ENCODE peak calls at places on chromosomes 3 and 15, in five cellular contexts. M is sigmoid colon, D is ovary, S is testis, N is stomach. U is an unnamed sample.

GRCh38 chr3:117893638-117894037 is 1141.0 kb downstream of the IGSF11 start:
- DNase-seq in D (no peak), N (no peak), S (no peak), M (no peak), U (no peak)

GRCh38 chr3:114319453-114319852 is 25.6 kb downstream of the TIGIT start:
- DNase-seq in D (no peak), M (no peak), N (no peak), S (no peak), U (no peak)

GRCh38 chr15:67165653-67166260 is 88.7 kb downstream of the AAGAB start:
- DNase-seq in M (peak; percentile 52), N (no peak), S (no peak), D (peak; percentile 47), U (no peak)

GRCh38 chr15:87609474-87609873 is 647.1 kb downstream of the NTRK3 start:
- DNase-seq in D (no peak), S (no peak), N (no peak), M (no peak), U (no peak)

GRCh38 chr15:85104584-85104983 is 122.9 kb downstream of the PDE8A start:
- DNase-seq in N (no peak), D (no peak), M (no peak), S (no peak), U (no peak)

GRCh38 chr15:85757073-85757938 is 37.4 kb downstream of the KLHL25 start:
- DNase-seq in S (no peak), M (peak; percentile 55), D (peak; percentile 30), N (no peak), U (no peak)

GRCh38 chr15:76134537-76134936 is 74.8 kb downstream of the TMEM266 start:
- DNase-seq in D (no peak), N (no peak), S (no peak), M (no peak), U (no peak)

GRCh38 chr3:160707187-160707789 is 30.3 kb downstream of the ARL14 start:
- DNase-seq in D (no peak), S (peak; percentile 26), M (no peak), N (no peak), U (peak; percentile 20)

GRCh38 chr15:31200735-31201151 is 99.2 kb upstream of the TRPM1 start:
- DNase-seq in D (peak; percentile 61), M (peak; percentile 85), S (peak; percentile 77), N (peak; percentile 85), U (peak; percentile 72)

GRCh38 chr3:50840983-50841489 is 166.3 kb downstream of the DOCK3 start:
- DNase-seq in D (no peak), S (no peak), M (no peak), N (no peak), U (no peak)

GRCh38 chr3:166205158-166205557 is 367.9 kb upstream of the BCHE start:
- DNase-seq in N (no peak), D (no peak), M (no peak), S (no peak), U (no peak)
- H3K4me3 ChIP-seq in N (no peak overlapping the region), D (no peak overlapping the region), M (no peak overlapping the region), S (no peak overlapping the region), U (no peak overlapping the region)

GRCh38 chr3:54822206-54822605 is 105.7 kb downstream of the LRTM1 start:
- DNase-seq in S (peak; percentile 27), M (no peak), N (no peak), D (no peak), U (peak; percentile 25)
- H3K27ac ChIP-seq in S (no peak overlapping the region), M (no peak overlapping the region), N (no peak overlapping the region), D (no peak overlapping the region), U (no peak overlapping the region)

GRCh38 chr15:43776101-43776717 is 557 bp downstream of the ELL3 start:
- DNase-seq in N (peak; percentile 45), M (no peak), S (peak; percentile 48), D (peak; percentile 66), U (peak; percentile 60)

GRCh38 chr15:43779016-43779415 is 2.2 kb upstream of the ELL3 start:
- DNase-seq in S (no peak), D (no peak), M (no peak), N (no peak), U (no peak)

GRCh38 chr15:43776718-43777292 is at the start of gene ELL3:
- DNase-seq in M (peak; percentile 86), S (peak; percentile 78), D (peak; percentile 78), N (peak; percentile 84), U (peak; percentile 91)

GRCh38 chr15:43775411-43775965 is 1.3 kb downstream of the ELL3 start:
- DNase-seq in N (peak; percentile 67), D (peak; percentile 50), M (no peak), S (peak; percentile 59), U (peak; percentile 89)

GRCh38 chr15:43777293-43777819 is 590 bp upstream of the ELL3 start:
- DNase-seq in D (peak; percentile 82), M (peak; percentile 91), N (peak; percentile 82), S (peak; percentile 89), U (peak; percentile 87)
- TF ChIP-seq POLR2A in D (peak; percentile 9), M (no peak), N (no peak), S (no peak), U (no peak)

GRCh38 chr15:69465253-69465652 is 12.6 kb downstream of the RPLP1 start:
- DNase-seq in D (no peak), M (no peak), S (no peak), N (no peak), U (no peak)

GRCh38 chr15:69462030-69462492 is 9.4 kb downstream of the RPLP1 start:
- DNase-seq in S (peak; percentile 43), M (peak; percentile 74), D (peak; percentile 73), N (peak; percentile 60), U (peak; percentile 50)

GRCh38 chr15:69463182-69463756 is 10.7 kb downstream of the RPLP1 start:
- DNase-seq in D (no peak), N (no peak), M (no peak), S (no peak), U (no peak)

GRCh38 chr15:69460481-69460880 is 7.9 kb downstream of the RPLP1 start:
- DNase-seq in M (no peak), S (no peak), N (no peak), D (no peak), U (no peak)

GRCh38 chr15:69462493-69463181 is 10.0 kb downstream of the RPLP1 start:
- DNase-seq in S (peak; percentile 97), D (peak; percentile 98), M (peak; percentile 98), N (peak; percentile 96), U (peak; percentile 97)
- H3K4me3 ChIP-seq in S (peak overlapping the region; percentile 54), D (peak overlapping the region; percentile 46), M (peak overlapping the region; percentile 57), N (peak overlapping the region; percentile 60), U (peak overlapping the region; percentile 62)

DNA sequence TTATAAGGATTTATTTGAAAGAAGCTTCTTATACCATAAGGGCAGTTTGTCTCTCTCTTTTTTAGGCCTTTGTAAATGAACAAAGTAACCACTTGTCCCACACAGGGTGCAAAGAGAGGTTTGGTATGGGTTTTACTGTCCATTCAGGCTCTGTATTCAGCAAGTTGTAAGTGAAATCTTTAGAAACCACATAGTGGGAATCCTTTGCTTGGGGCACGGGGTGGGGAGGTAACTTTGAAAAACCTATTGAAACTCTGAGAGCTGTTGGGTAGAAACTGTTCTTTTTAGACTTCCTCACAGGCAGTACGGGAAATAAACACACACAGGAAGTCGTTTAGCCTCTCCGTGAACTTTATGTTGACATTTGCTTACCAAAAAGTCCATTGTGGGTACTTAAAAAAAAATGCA is 109.3 kb upstream of the RBMS3 start:
- DNase-seq in D (no peak), S (no peak), M (no peak), N (no peak), U (no peak)
- H3K27ac ChIP-seq in D (no peak overlapping the region), S (peak overlapping the region; percentile 57), M (peak overlapping the region; percentile 3), N (peak overlapping the region; percentile 69), U (no peak overlapping the region)

DNA sequence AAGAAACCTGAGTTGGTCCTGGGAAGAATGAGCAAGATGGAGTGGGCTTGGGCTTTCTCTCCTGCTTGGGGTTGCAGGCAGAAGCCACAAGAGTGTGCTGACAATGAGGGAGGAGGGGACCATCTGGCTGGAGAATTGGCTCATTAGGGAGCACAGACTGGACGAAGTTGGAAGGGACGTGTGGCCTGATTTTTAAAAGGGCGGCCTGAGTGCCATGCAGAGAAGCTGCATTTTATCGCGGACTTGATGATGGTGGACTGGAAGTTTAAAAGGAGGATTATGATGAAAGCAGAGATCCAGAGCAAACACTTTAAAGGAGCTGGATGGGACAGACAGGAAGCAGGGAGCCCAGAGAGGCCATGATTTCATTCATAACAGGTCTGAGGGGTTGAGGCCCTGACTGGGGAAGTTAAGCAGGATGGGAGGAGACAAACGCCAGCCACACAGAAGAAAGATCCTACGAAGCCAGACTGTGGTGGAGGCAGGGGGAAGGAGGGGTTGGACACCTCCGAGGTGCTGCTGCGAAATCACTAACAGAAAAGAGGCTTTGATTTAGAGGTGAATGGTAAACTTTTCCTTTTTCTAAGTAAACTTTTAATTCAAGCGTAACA is 23.6 kb downstream of the TLNRD1 start:
- DNase-seq in D (no peak), N (no peak), S (no peak), M (no peak), U (no peak)
- TF ChIP-seq POLR2A in D (no peak), N (no peak), S (no peak), M (no peak), U (no peak)

GRCh38 chr15:51160484-51160883 is 65.8 kb upstream of the TNFAIP8L3 start:
- DNase-seq in N (no peak), S (peak; percentile 68), M (no peak), D (no peak), U (no peak)

GRCh38 chr15:51168700-51169099 is 74.0 kb upstream of the TNFAIP8L3 start:
- DNase-seq in D (no peak), N (no peak), S (no peak), M (no peak), U (no peak)

GRCh38 chr15:51163843-51164242 is 69.1 kb upstream of the TNFAIP8L3 start:
- DNase-seq in N (no peak), M (no peak), D (no peak), S (no peak), U (no peak)

GRCh38 chr15:51161491-51162260 is 67.0 kb upstream of the TNFAIP8L3 start:
- DNase-seq in D (no peak), M (no peak), N (no peak), S (no peak), U (no peak)

GRCh38 chr15:51162865-51163762 is 68.4 kb upstream of the TNFAIP8L3 start:
- DNase-seq in D (peak; percentile 70), S (peak; percentile 85), N (peak; percentile 72), M (peak; percentile 77), U (peak; percentile 69)
- H3K4me3 ChIP-seq in D (peak overlapping the region; percentile 25), S (no peak overlapping the region), N (no peak overlapping the region), M (peak overlapping the region; percentile 10), U (no peak overlapping the region)